ENCODE peak calls at places on chromosomes 2 and 18, in six cellular contexts. One of them, this sample, is unnamed.

GRCh38 chr2:154664248-154664647 is 34.2 kb upstream of the KCNJ3 start:
- DNase-seq in SJSA1: no peak
- DNase-seq in body of pancreas: no peak
- DNase-seq in H1: no peak
- DNase-seq in lower lobe of right lung: no peak
- DNase-seq in CD8-positive, alpha-beta T cell: no peak
- DNase-seq in this sample: no peak

GRCh38 chr2:206740800-206741199 is 22.6 kb upstream of the DYTN start:
- DNase-seq in lower lobe of right lung: no peak
- DNase-seq in SJSA1: no peak
- DNase-seq in body of pancreas: no peak
- DNase-seq in CD8-positive, alpha-beta T cell: no peak
- DNase-seq in H1: no peak
- DNase-seq in this sample: no peak

GRCh38 chr18:79912409-79912991 is 39.0 kb downstream of the SLC66A2 start:
- DNase-seq in lower lobe of right lung: peak
- DNase-seq in SJSA1: peak
- DNase-seq in body of pancreas: no peak
- DNase-seq in CD8-positive, alpha-beta T cell: peak
- DNase-seq in H1: no peak
- DNase-seq in this sample: no peak

GRCh38 chr2:10901160-10901559 is 10.6 kb upstream of the KCNF1 start:
- DNase-seq in H1: no peak
- DNase-seq in lower lobe of right lung: no peak
- DNase-seq in CD8-positive, alpha-beta T cell: no peak
- DNase-seq in body of pancreas: no peak
- DNase-seq in SJSA1: no peak
- DNase-seq in this sample: no peak

GRCh38 chr2:205390866-205391265 is 291.4 kb upstream of the NRP2 start:
- DNase-seq in SJSA1: no peak
- DNase-seq in H1: no peak
- DNase-seq in body of pancreas: no peak
- DNase-seq in CD8-positive, alpha-beta T cell: no peak
- DNase-seq in lower lobe of right lung: no peak
- DNase-seq in this sample: no peak

GRCh38 chr2:696999-697627 is 19.9 kb upstream of the TMEM18 start:
- DNase-seq in CD8-positive, alpha-beta T cell: no peak
- DNase-seq in body of pancreas: peak
- DNase-seq in lower lobe of right lung: no peak
- DNase-seq in H1: no peak
- DNase-seq in SJSA1: no peak
- DNase-seq in this sample: no peak

GRCh38 chr2:36615214-36615613 is 17.2 kb upstream of the FEZ2 start:
- DNase-seq in lower lobe of right lung: no peak
- DNase-seq in CD8-positive, alpha-beta T cell: no peak
- DNase-seq in H1: no peak
- DNase-seq in body of pancreas: no peak
- DNase-seq in SJSA1: no peak
- DNase-seq in this sample: no peak

GRCh38 chr2:127228102-127228501 is 8.0 kb upstream of the CYP27C1 start:
- DNase-seq in CD8-positive, alpha-beta T cell: no peak
- DNase-seq in H1: no peak
- DNase-seq in lower lobe of right lung: no peak
- DNase-seq in body of pancreas: no peak
- DNase-seq in SJSA1: no peak
- DNase-seq in this sample: no peak

GRCh38 chr2:56055405-56055804 is 128.4 kb upstream of the CCDC85A start:
- DNase-seq in CD8-positive, alpha-beta T cell: no peak
- DNase-seq in SJSA1: no peak
- DNase-seq in lower lobe of right lung: no peak
- DNase-seq in body of pancreas: no peak
- DNase-seq in H1: no peak
- DNase-seq in this sample: no peak

GRCh38 chr2:239826786-239827510 is 198.2 kb downstream of the NDUFA10 start:
- DNase-seq in SJSA1: peak
- DNase-seq in lower lobe of right lung: no peak
- DNase-seq in H1: peak
- DNase-seq in CD8-positive, alpha-beta T cell: no peak
- DNase-seq in body of pancreas: no peak
- DNase-seq in this sample: peak

GRCh38 chr2:43880471-43880870 is 41.7 kb downstream of the ABCG8 start:
- DNase-seq in SJSA1: no peak
- DNase-seq in CD8-positive, alpha-beta T cell: no peak
- DNase-seq in H1: no peak
- DNase-seq in lower lobe of right lung: no peak
- DNase-seq in body of pancreas: no peak
- DNase-seq in this sample: no peak

GRCh38 chr2:42128731-42129486 is 40.2 kb upstream of the EML4 start:
- DNase-seq in H1: no peak
- DNase-seq in CD8-positive, alpha-beta T cell: no peak
- DNase-seq in lower lobe of right lung: no peak
- DNase-seq in SJSA1: no peak
- DNase-seq in body of pancreas: no peak
- DNase-seq in this sample: no peak

GRCh38 chr2:111121873-111122630 is 1.3 kb downstream of the BCL2L11 start:
- DNase-seq in lower lobe of right lung: peak
- DNase-seq in CD8-positive, alpha-beta T cell: peak
- DNase-seq in SJSA1: peak
- DNase-seq in H1: peak
- DNase-seq in body of pancreas: peak
- DNase-seq in this sample: peak
- H3K27ac ChIP-seq in lower lobe of right lung: peak
- H3K27ac ChIP-seq in CD8-positive, alpha-beta T cell: peak
- H3K27ac ChIP-seq in SJSA1: no peak
- H3K27ac ChIP-seq in H1: no peak
- H3K27ac ChIP-seq in body of pancreas: peak
- H3K27ac ChIP-seq in this sample: peak

DNA sequence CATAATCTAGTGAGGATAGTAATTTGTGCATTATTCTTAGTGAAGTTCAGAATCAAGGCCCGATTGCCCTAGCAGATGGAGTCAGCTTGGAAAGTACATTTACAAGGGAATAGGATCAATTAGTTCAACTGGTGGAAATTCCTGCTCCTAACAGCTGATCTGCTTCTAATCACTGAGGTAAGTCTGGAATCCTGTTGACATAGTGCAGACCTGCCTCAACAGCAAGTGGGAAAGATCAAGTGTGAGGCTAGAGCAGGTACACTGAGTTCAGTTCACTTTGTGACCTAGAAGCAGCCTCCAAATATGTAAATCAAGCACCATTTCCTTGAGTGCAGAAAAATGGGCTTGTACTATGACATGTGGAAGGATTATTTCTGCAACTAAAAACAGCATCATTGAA is 111.2 kb upstream of the NOSTRIN start:
- DNase-seq in H1: no peak
- DNase-seq in lower lobe of right lung: no peak
- DNase-seq in CD8-positive, alpha-beta T cell: no peak
- DNase-seq in SJSA1: no peak
- DNase-seq in body of pancreas: no peak
- DNase-seq in this sample: no peak
- H3K27ac ChIP-seq in H1: no peak
- H3K27ac ChIP-seq in lower lobe of right lung: no peak
- H3K27ac ChIP-seq in CD8-positive, alpha-beta T cell: no peak
- H3K27ac ChIP-seq in SJSA1: no peak
- H3K27ac ChIP-seq in body of pancreas: no peak
- H3K27ac ChIP-seq in this sample: no peak

GRCh38 chr2:82657066-82657465 is 1802.0 kb downstream of the SUCLG1 start:
- DNase-seq in H1: no peak
- DNase-seq in lower lobe of right lung: no peak
- DNase-seq in CD8-positive, alpha-beta T cell: no peak
- DNase-seq in SJSA1: no peak
- DNase-seq in body of pancreas: no peak
- DNase-seq in this sample: no peak
- H3K27ac ChIP-seq in H1: no peak
- H3K27ac ChIP-seq in lower lobe of right lung: no peak
- H3K27ac ChIP-seq in CD8-positive, alpha-beta T cell: no peak
- H3K27ac ChIP-seq in SJSA1: no peak
- H3K27ac ChIP-seq in body of pancreas: no peak
- H3K27ac ChIP-seq in this sample: no peak

GRCh38 chr2:9770308-9771100 is 72.8 kb upstream of the TAF1B start:
- DNase-seq in CD8-positive, alpha-beta T cell: peak
- DNase-seq in SJSA1: peak
- DNase-seq in body of pancreas: peak
- DNase-seq in H1: peak
- DNase-seq in lower lobe of right lung: no peak
- DNase-seq in this sample: peak

GRCh38 chr2:9771101-9771449 is 72.2 kb upstream of the TAF1B start:
- DNase-seq in SJSA1: peak
- DNase-seq in body of pancreas: no peak
- DNase-seq in H1: no peak
- DNase-seq in lower lobe of right lung: no peak
- DNase-seq in CD8-positive, alpha-beta T cell: no peak
- DNase-seq in this sample: no peak

GRCh38 chr2:9769171-9770005 is 73.9 kb upstream of the TAF1B start:
- DNase-seq in CD8-positive, alpha-beta T cell: no peak
- DNase-seq in SJSA1: peak
- DNase-seq in H1: no peak
- DNase-seq in body of pancreas: peak
- DNase-seq in lower lobe of right lung: no peak
- DNase-seq in this sample: no peak

GRCh38 chr2:9768388-9768787 is 74.9 kb upstream of the TAF1B start:
- DNase-seq in H1: peak
- DNase-seq in CD8-positive, alpha-beta T cell: no peak
- DNase-seq in lower lobe of right lung: no peak
- DNase-seq in SJSA1: no peak
- DNase-seq in body of pancreas: peak
- DNase-seq in this sample: no peak

DNA sequence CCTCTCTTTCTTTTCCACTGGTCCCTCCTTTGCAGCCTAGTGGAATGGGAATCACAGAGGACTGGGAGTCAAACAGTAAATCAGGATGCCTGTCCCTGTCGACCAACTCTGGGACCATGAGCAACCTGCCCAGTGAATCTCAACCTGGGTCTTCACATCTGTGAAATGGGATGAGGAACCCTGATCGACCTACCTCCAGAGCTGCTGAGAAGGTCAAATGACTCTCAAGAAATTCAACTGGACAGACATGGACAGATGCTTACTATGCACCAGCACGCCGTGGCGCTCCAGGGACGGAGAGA is 73.3 kb upstream of the TAF1B start:
- DNase-seq in lower lobe of right lung: no peak
- DNase-seq in H1: no peak
- DNase-seq in CD8-positive, alpha-beta T cell: no peak
- DNase-seq in body of pancreas: no peak
- DNase-seq in SJSA1: no peak
- DNase-seq in this sample: no peak
- H3K27ac ChIP-seq in lower lobe of right lung: no peak
- H3K27ac ChIP-seq in H1: no peak
- H3K27ac ChIP-seq in CD8-positive, alpha-beta T cell: no peak
- H3K27ac ChIP-seq in body of pancreas: no peak
- H3K27ac ChIP-seq in SJSA1: no peak
- H3K27ac ChIP-seq in this sample: peak